ENCODE peak calls at places on chromosome 7, in seven cellular contexts. F is lung, M is upper lobe of right lung, P is left ventricle myocardium inferior, W is RWPE2, T is prostate gland, X is mammary epithelial cell. R is an unnamed sample.
A peak's percentile ranks its signal among the peaks of the same experiment; 100 is the strongest.

GRCh38 chr7:98624846-98625420 is 7.8 kb downstream of the NPTX2 start:
- DNase-seq in M (no peak), X (no peak), F (no peak), P (no peak), W (no peak), T (no peak), R (no peak)

GRCh38 chr7:2295936-2296620 is 18.2 kb downstream of the SNX8 start:
- DNase-seq in X (no peak), M (no peak), F (no peak), T (no peak), W (no peak), P (no peak), R (no peak)

GRCh38 chr7:144403649-144404061 is at the start of gene NOBOX:
- DNase-seq in F (no peak), X (no peak), W (no peak), P (no peak), M (no peak), T (no peak), R (no peak)

GRCh38 chr7:39051707-39052106 is 74.0 kb downstream of the POU6F2 start:
- DNase-seq in P (no peak), X (no peak), W (no peak), F (no peak), M (no peak), T (no peak), R (no peak)

GRCh38 chr7:4244041-4244440 is 438.1 kb upstream of the FOXK1 start:
- DNase-seq in W (no peak), X (no peak), F (no peak), M (no peak), P (no peak), T (no peak), R (no peak)

GRCh38 chr7:114997487-114998404 is 75.9 kb downstream of the MDFIC start:
- DNase-seq in X (no peak), W (no peak), T (no peak), P (no peak), M (no peak), F (no peak), R (no peak)

GRCh38 chr7:138338361-138338760 is 121.7 kb upstream of the TRIM24 start:
- DNase-seq in X (no peak), P (peak; percentile 73), W (no peak), T (no peak), F (peak; percentile 53), M (no peak), R (peak; percentile 87)

GRCh38 chr7:82109288-82109687 is 334.3 kb downstream of the CACNA2D1 start:
- DNase-seq in W (no peak), F (no peak), P (no peak), T (no peak), M (no peak), X (peak; percentile 43), R (peak; percentile 22)

GRCh38 chr7:102317231-102318059 is 30.8 kb downstream of the SH2B2 start:
- DNase-seq in M (no peak), X (no peak), T (no peak), F (no peak), W (no peak), P (no peak), R (no peak)

GRCh38 chr7:79786187-79786586 is 332.7 kb upstream of the MAGI2 start:
- DNase-seq in T (no peak), M (no peak), W (no peak), X (no peak), F (no peak), P (no peak), R (no peak)

GRCh38 chr7:138001529-138002095 is at the start of gene CREB3L2:
- DNase-seq in M (peak; percentile 90), P (peak; percentile 60), X (no peak), F (peak; percentile 70), W (peak; percentile 74), T (peak; percentile 35), R (peak; percentile 64)

GRCh38 chr7:81488210-81488609 is 281.6 kb downstream of the HGF start:
- DNase-seq in T (no peak), X (peak; percentile 46), F (no peak), W (no peak), M (no peak), P (no peak), R (no peak)

GRCh38 chr7:104657134-104657533 is 328.7 kb downstream of the LHFPL3 start:
- DNase-seq in T (no peak), M (no peak), X (no peak), F (no peak), W (no peak), P (no peak), R (no peak)

DNA sequence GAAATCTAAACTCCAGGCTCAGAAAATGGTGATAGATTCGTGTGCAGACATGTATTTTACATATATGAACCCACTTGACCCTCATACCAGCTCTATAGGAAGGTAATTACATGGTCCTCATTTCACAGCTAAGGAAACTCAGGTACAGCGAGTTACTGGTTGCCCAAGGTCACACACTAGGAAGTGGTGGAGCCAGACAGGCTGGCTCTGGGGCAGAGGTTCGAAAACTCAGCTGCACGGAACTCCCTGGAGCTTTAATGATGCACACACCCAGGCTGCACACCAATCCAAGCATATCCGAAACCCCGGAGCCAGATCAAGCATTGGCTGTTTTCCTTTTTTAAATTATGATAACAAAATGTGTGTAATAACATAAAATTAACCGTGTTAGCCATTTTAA is 172.4 kb downstream of the COBL start:
- DNase-seq in F (no peak), P (no peak), W (no peak), X (no peak), M (no peak), T (no peak), R (no peak)
- TF ChIP-seq CTCF in F (no peak), P (no peak), W (no peak), X (no peak), M (no peak), T (no peak), R (no peak)

DNA sequence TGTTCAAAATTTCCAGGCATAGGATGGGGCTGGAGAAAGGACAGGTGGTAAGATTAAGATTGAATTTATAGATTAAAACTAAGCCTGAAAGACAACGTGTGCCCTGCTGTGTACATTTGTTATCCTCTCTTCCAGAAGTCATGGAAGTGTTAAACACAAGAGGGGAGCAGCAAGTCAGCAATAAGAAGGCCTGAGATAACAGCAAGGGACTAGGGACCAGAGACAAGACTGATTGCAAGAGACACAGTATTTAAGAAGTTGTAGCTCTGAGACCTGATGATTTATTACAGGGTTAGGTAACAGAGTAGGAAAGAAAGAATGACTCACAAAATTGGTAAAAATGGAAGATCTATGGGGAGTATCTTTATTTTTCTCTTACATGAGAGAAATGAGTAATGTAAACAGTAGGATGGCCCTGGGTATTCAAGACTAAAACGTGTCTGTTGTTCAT is 55.7 kb upstream of the COL1A2 start:
- DNase-seq in F (no peak), W (no peak), P (no peak), M (no peak), X (peak; percentile 66), T (no peak), R (no peak)
- H3K27me3 ChIP-seq in F (no peaks in the 10 kb centered on the region), W (no peaks in the 10 kb centered on the region), P (no peaks in the 10 kb centered on the region), M (no peaks in the 10 kb centered on the region), X (no peaks in the 10 kb centered on the region), T (no peaks in the 10 kb centered on the region), R (no peaks in the 10 kb centered on the region)

DNA sequence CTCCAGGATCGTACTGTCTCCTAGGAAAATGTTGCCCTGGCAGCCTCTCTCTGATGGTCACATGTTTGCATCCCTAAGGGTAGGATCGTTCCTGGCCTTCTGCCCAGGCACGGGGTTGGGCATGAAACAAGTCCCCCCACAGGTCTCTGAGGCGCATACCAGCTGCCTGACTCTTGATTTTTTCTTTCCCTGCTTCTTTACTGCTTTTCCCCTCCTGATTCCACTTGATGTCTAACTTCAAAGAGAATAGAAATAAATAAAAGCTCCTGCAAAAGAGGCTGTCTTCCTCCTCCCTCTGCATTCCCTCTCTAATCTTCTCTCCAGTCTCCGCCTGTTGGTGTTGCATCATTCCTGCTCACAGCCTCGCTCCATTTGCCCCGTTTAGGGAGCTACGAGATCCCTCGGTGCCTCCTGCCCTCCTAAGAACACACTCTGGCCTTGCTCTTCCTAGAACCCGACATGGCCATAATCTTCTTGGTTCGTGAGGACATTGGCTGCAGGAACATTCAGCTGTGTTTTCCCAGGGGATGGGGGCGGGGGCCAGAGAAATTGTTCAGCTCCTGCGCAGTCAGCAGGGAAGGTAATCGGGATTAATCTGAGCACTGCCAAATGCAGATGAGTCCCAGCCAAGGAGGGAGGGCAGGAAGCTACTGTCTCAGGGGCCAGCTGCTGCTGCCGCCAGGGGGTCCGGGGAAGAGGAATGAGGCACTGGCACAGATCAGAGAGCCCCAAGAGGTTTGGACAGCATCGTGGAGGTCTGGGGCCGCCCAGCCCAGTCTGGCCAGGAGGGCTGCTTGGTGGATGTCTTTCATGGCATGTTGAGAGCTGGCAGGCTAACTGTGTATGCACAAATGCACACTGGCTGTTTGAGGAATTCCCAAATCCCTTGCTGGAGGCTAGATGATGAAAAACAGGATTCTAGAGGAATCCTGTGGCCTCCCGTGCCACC is 26.1 kb downstream of the LEP start:
- DNase-seq in W (no peak), P (peak; percentile 54), T (peak; percentile 71), M (peak; percentile 63), X (peak; percentile 67), F (peak; percentile 36), R (peak; percentile 20)
- TF ChIP-seq CTCF in W (no peak), P (no peak), T (no peak), M (no peak), X (no peak), F (no peak), R (peak; percentile 21)

DNA sequence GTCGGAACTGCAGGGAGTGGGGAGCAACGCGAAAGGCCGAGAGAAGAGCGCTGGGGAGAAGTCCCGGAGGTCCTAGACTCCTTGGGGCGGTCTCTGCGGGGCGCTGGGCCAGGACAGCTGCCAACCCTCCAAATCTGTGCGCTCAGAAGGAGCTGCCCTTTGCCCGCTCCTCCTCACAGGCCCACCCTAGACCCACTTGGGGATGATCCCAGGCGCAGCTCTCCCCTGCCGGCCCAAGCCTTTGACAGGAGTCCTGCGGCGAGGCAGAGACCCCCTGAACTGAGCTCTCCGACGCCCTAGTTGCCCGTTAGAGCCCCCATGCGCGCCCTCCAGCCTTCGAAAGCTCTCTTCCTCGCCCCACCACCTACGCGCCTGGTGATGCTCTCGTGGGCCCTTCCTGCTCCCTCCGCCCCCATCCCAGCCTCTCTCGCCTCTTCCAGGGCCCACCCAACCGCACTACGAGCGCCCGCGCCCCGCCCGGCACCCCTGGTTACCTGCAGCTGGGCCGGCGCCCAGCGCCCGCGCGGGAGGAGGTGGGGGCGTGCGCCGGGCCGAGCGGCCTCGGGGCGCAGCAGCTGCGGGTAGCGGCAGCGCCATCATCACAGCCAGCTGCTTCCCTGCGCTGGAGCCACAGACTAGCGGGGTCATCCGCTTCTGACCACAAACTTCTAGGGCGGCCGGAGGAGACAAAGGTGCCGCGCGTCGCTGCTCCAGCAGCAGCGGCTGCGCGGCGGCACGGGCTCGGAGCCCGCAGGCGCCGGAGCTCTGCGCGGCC is 353.4 kb downstream of the DNAJB6 start:
- DNase-seq in M (peak; percentile 48), W (no peak), X (peak; percentile 6), P (no peak), T (no peak), F (no peak), R (peak; percentile 12)
- H3K27me3 ChIP-seq in M (peaks cover 87% of the 10 kb centered on the region), W (peaks cover 90% of the 10 kb centered on the region), X (peaks cover 61% of the 10 kb centered on the region), P (peaks cover 97% of the 10 kb centered on the region), T (peaks cover 44% of the 10 kb centered on the region), F (peaks cover 46% of the 10 kb centered on the region), R (peaks cover 77% of the 10 kb centered on the region)

GRCh38 chr7:43942997-43943701 is 16.9 kb downstream of the UBE2D4 start:
- DNase-seq in T (no peak), X (peak; percentile 7), F (no peak), P (no peak), M (no peak), W (no peak), R (no peak)
- TF ChIP-seq CTCF in T (no peak), X (peak; percentile 16), F (no peak), P (no peak), M (no peak), W (peak; percentile 40), R (peak; percentile 23)

GRCh38 chr7:158054611-158055010 is 533.0 kb downstream of the PTPRN2 start:
- DNase-seq in M (peak; percentile 48), P (no peak), T (no peak), X (no peak), W (no peak), F (no peak), R (no peak)
- H3K27me3 ChIP-seq in M (no peaks in the 10 kb centered on the region), P (peaks cover 24% of the 10 kb centered on the region), T (no peaks in the 10 kb centered on the region), X (no peaks in the 10 kb centered on the region), W (no peaks in the 10 kb centered on the region), F (no peaks in the 10 kb centered on the region), R (no peaks in the 10 kb centered on the region)

R was measured in brain microvascular endothelial cell.